ENCODE peak calls at places on chromosomes 3 and 15, in ten cellular contexts. One of them, this sample, is unnamed.

GRCh38 chr3:26484140-26484539 is 138.4 kb upstream of the LRRC3B start:
- DNase-seq in AG04450: no peak
- DNase-seq in RWPE2: no peak
- DNase-seq in GM23248: no peak
- DNase-seq in Daoy: no peak
- DNase-seq in effector memory CD4-positive, alpha-beta T cell: no peak
- DNase-seq in neural crest cell: no peak
- DNase-seq in tibial artery: no peak
- DNase-seq in activated CD4-positive, alpha-beta T cell treated with anti-CD3 and anti-CD28 coated beads, Interleukin-2, amount 10 ng/mL, durations not matched to agents 7 days and 5 days: no peak
- DNase-seq in tibial nerve: no peak
- DNase-seq in this sample: no peak

GRCh38 chr15:31434418-31435255 is 108.0 kb downstream of the KLF13 start:
- DNase-seq in AG04450: peak
- DNase-seq in RWPE2: no peak
- DNase-seq in GM23248: peak
- DNase-seq in Daoy: peak
- DNase-seq in effector memory CD4-positive, alpha-beta T cell: peak
- DNase-seq in neural crest cell: no peak
- DNase-seq in tibial artery: no peak
- DNase-seq in activated CD4-positive, alpha-beta T cell treated with anti-CD3 and anti-CD28 coated beads, Interleukin-2, amount 10 ng/mL, durations not matched to agents 7 days and 5 days: peak
- DNase-seq in tibial nerve: no peak
- DNase-seq in this sample: no peak

GRCh38 chr3:131501949-131502348 is 822 bp downstream of the MRPL3 start:
- DNase-seq in AG04450: no peak
- DNase-seq in RWPE2: no peak
- DNase-seq in GM23248: no peak
- DNase-seq in Daoy: no peak
- DNase-seq in effector memory CD4-positive, alpha-beta T cell: no peak
- DNase-seq in neural crest cell: no peak
- DNase-seq in tibial artery: no peak
- DNase-seq in activated CD4-positive, alpha-beta T cell treated with anti-CD3 and anti-CD28 coated beads, Interleukin-2, amount 10 ng/mL, durations not matched to agents 7 days and 5 days: no peak
- DNase-seq in tibial nerve: no peak
- DNase-seq in this sample: no peak

GRCh38 chr3:134749174-134749573 is 45.9 kb upstream of the EPHB1 start:
- DNase-seq in AG04450: no peak
- DNase-seq in RWPE2: no peak
- DNase-seq in GM23248: no peak
- DNase-seq in Daoy: no peak
- DNase-seq in effector memory CD4-positive, alpha-beta T cell: no peak
- DNase-seq in neural crest cell: no peak
- DNase-seq in tibial artery: no peak
- DNase-seq in activated CD4-positive, alpha-beta T cell treated with anti-CD3 and anti-CD28 coated beads, Interleukin-2, amount 10 ng/mL, durations not matched to agents 7 days and 5 days: no peak
- DNase-seq in tibial nerve: no peak
- DNase-seq in this sample: no peak

GRCh38 chr15:75342221-75342620 is 4.6 kb upstream of the NEIL1 start:
- DNase-seq in AG04450: no peak
- DNase-seq in RWPE2: no peak
- DNase-seq in GM23248: no peak
- DNase-seq in Daoy: no peak
- DNase-seq in effector memory CD4-positive, alpha-beta T cell: no peak
- DNase-seq in neural crest cell: no peak
- DNase-seq in tibial artery: no peak
- DNase-seq in activated CD4-positive, alpha-beta T cell treated with anti-CD3 and anti-CD28 coated beads, Interleukin-2, amount 10 ng/mL, durations not matched to agents 7 days and 5 days: no peak
- DNase-seq in tibial nerve: no peak
- DNase-seq in this sample: no peak

GRCh38 chr3:151445283-151446001 is 15.4 kb downstream of the IGSF10 start:
- DNase-seq in AG04450: no peak
- DNase-seq in RWPE2: no peak
- DNase-seq in GM23248: peak
- DNase-seq in Daoy: peak
- DNase-seq in effector memory CD4-positive, alpha-beta T cell: no peak
- DNase-seq in neural crest cell: no peak
- DNase-seq in tibial artery: no peak
- DNase-seq in activated CD4-positive, alpha-beta T cell treated with anti-CD3 and anti-CD28 coated beads, Interleukin-2, amount 10 ng/mL, durations not matched to agents 7 days and 5 days: no peak
- DNase-seq in tibial nerve: no peak
- DNase-seq in this sample: no peak

GRCh38 chr3:109178701-109179100 is 42.2 kb downstream of the C3orf85 start:
- DNase-seq in AG04450: no peak
- DNase-seq in RWPE2: no peak
- DNase-seq in GM23248: no peak
- DNase-seq in Daoy: no peak
- DNase-seq in effector memory CD4-positive, alpha-beta T cell: no peak
- DNase-seq in neural crest cell: no peak
- DNase-seq in tibial artery: no peak
- DNase-seq in activated CD4-positive, alpha-beta T cell treated with anti-CD3 and anti-CD28 coated beads, Interleukin-2, amount 10 ng/mL, durations not matched to agents 7 days and 5 days: no peak
- DNase-seq in tibial nerve: no peak
- DNase-seq in this sample: no peak

GRCh38 chr3:127669541-127670228 is 3.1 kb upstream of the ABTB1 start:
- DNase-seq in AG04450: no peak
- DNase-seq in RWPE2: no peak
- DNase-seq in GM23248: no peak
- DNase-seq in Daoy: no peak
- DNase-seq in effector memory CD4-positive, alpha-beta T cell: no peak
- DNase-seq in neural crest cell: no peak
- DNase-seq in tibial artery: peak
- DNase-seq in activated CD4-positive, alpha-beta T cell treated with anti-CD3 and anti-CD28 coated beads, Interleukin-2, amount 10 ng/mL, durations not matched to agents 7 days and 5 days: no peak
- DNase-seq in tibial nerve: no peak
- DNase-seq in this sample: no peak

GRCh38 chr3:161401389-161401788 is 30.1 kb upstream of the SPTSSB start:
- DNase-seq in AG04450: no peak
- DNase-seq in RWPE2: no peak
- DNase-seq in GM23248: no peak
- DNase-seq in Daoy: peak
- DNase-seq in effector memory CD4-positive, alpha-beta T cell: no peak
- DNase-seq in neural crest cell: no peak
- DNase-seq in tibial artery: no peak
- DNase-seq in activated CD4-positive, alpha-beta T cell treated with anti-CD3 and anti-CD28 coated beads, Interleukin-2, amount 10 ng/mL, durations not matched to agents 7 days and 5 days: no peak
- DNase-seq in tibial nerve: no peak
- DNase-seq in this sample: no peak

GRCh38 chr3:50602675-50603191 is 8.8 kb downstream of the CISH start:
- DNase-seq in AG04450: no peak
- DNase-seq in RWPE2: no peak
- DNase-seq in GM23248: no peak
- DNase-seq in Daoy: no peak
- DNase-seq in effector memory CD4-positive, alpha-beta T cell: no peak
- DNase-seq in neural crest cell: no peak
- DNase-seq in tibial artery: no peak
- DNase-seq in activated CD4-positive, alpha-beta T cell treated with anti-CD3 and anti-CD28 coated beads, Interleukin-2, amount 10 ng/mL, durations not matched to agents 7 days and 5 days: peak
- DNase-seq in tibial nerve: no peak
- DNase-seq in this sample: no peak

GRCh38 chr3:69428657-69429255 is 42.9 kb upstream of the FRMD4B start:
- DNase-seq in AG04450: no peak
- DNase-seq in RWPE2: no peak
- DNase-seq in GM23248: no peak
- DNase-seq in Daoy: no peak
- DNase-seq in effector memory CD4-positive, alpha-beta T cell: no peak
- DNase-seq in neural crest cell: no peak
- DNase-seq in tibial artery: no peak
- DNase-seq in activated CD4-positive, alpha-beta T cell treated with anti-CD3 and anti-CD28 coated beads, Interleukin-2, amount 10 ng/mL, durations not matched to agents 7 days and 5 days: no peak
- DNase-seq in tibial nerve: no peak
- DNase-seq in this sample: no peak

GRCh38 chr3:159443266-159443665 is 545.4 kb upstream of the IL12A start:
- DNase-seq in AG04450: no peak
- DNase-seq in RWPE2: no peak
- DNase-seq in GM23248: peak
- DNase-seq in Daoy: no peak
- DNase-seq in effector memory CD4-positive, alpha-beta T cell: no peak
- DNase-seq in neural crest cell: no peak
- DNase-seq in tibial artery: no peak
- DNase-seq in activated CD4-positive, alpha-beta T cell treated with anti-CD3 and anti-CD28 coated beads, Interleukin-2, amount 10 ng/mL, durations not matched to agents 7 days and 5 days: no peak
- DNase-seq in tibial nerve: no peak
- DNase-seq in this sample: no peak

This sample was measured in heart left ventricle.